ENCODE peak calls at places on chromosomes 13 and 19, in ten cellular contexts. D is AG04449; H is fibroblast of the aortic adventitia; L is CD4-positive, alpha-beta T cell; A is fibroblast of pulmonary artery; G is epithelial cell of esophagus; V is thoracic aorta; J is heart right ventricle; O is pancreas; Y is K562. U is an unnamed sample.

GRCh38 chr19:16871870-16872269 is 16.9 kb upstream of the F2RL3 start:
- DNase-seq in A (peak), V (no peak), O (no peak), Y (no peak), H (no peak), J (no peak), D (no peak), L (no peak), G (no peak), U (no peak)

GRCh38 chr13:70107498-70108271 is at the start of gene ATXN8OS:
- DNase-seq in Y (no peak), G (no peak), D (no peak), O (no peak), J (no peak), L (no peak), H (no peak), A (no peak), V (no peak), U (no peak)

GRCh38 chr13:80339841-80340642 is 884 bp downstream of the SPRY2 start:
- DNase-seq in G (peak), L (no peak), H (peak), O (peak), D (no peak), Y (peak), J (peak), A (peak), V (no peak), U (no peak)

GRCh38 chr19:33906578-33907335 is 110.1 kb downstream of the KCTD15 start:
- DNase-seq in Y (no peak), O (peak), H (peak), G (peak), D (no peak), J (peak), L (no peak), V (no peak), A (peak), U (no peak)

GRCh38 chr13:43238341-43239083 is 215.1 kb downstream of the DNAJC15 start:
- DNase-seq in D (no peak), J (no peak), V (no peak), Y (no peak), A (no peak), O (no peak), G (no peak), H (no peak), L (no peak), U (no peak)

GRCh38 chr13:109971006-109971744 is 184.8 kb upstream of the IRS2 start:
- DNase-seq in Y (no peak), J (peak), H (no peak), O (no peak), V (no peak), L (no peak), D (no peak), A (no peak), G (no peak), U (no peak)

GRCh38 chr19:29529646-29530548 is 4.1 kb downstream of the VSTM2B start:
- DNase-seq in L (no peak), H (no peak), Y (no peak), A (no peak), V (no peak), D (no peak), O (no peak), J (no peak), G (no peak), U (no peak)

GRCh38 chr19:38596057-38596981 is 21.4 kb downstream of the MAP4K1 start:
- DNase-seq in G (peak), Y (peak), A (no peak), L (no peak), D (no peak), V (no peak), O (peak), J (no peak), H (no peak), U (no peak)

GRCh38 chr19:33286899-33287298 is 15.4 kb downstream of the CEBPA start:
- DNase-seq in A (no peak), V (no peak), G (no peak), H (no peak), J (no peak), O (no peak), D (no peak), Y (no peak), L (no peak), U (no peak)

GRCh38 chr19:35315883-35316282 is 13.1 kb upstream of the CD22 start:
- DNase-seq in L (no peak), V (no peak), Y (no peak), J (no peak), A (no peak), H (no peak), D (no peak), O (no peak), G (no peak), U (no peak)

GRCh38 chr19:719081-719512 is 10.4 kb downstream of the PALM start:
- DNase-seq in A (peak), Y (peak), H (peak), V (no peak), O (no peak), J (peak), G (no peak), L (no peak), D (no peak), U (peak)

GRCh38 chr19:18737954-18738351 is 53.2 kb downstream of the COMP start:
- DNase-seq in A (no peak), O (peak), J (no peak), L (no peak), Y (no peak), V (no peak), D (no peak), G (no peak), H (no peak), U (no peak)

GRCh38 chr13:25608181-25608580 is 236.4 kb downstream of the ATP8A2 start:
- DNase-seq in V (no peak), D (no peak), O (no peak), L (no peak), Y (no peak), J (no peak), H (no peak), G (no peak), A (no peak), U (no peak)

GRCh38 chr19:47032171-47032811 is 12.7 kb downstream of the NPAS1 start:
- DNase-seq in G (peak), H (no peak), V (no peak), L (peak), O (peak), Y (peak), J (peak), A (no peak), D (no peak), U (no peak)

GRCh38 chr13:48437381-48437780 is 24.5 kb upstream of the LPAR6 start:
- DNase-seq in D (no peak), G (peak), L (no peak), H (peak), O (peak), J (peak), Y (no peak), V (no peak), A (peak), U (no peak)

GRCh38 chr19:32421589-32422361 is 16.2 kb downstream of the DPY19L3 start:
- DNase-seq in O (no peak), H (no peak), Y (peak), L (no peak), V (no peak), A (peak), J (no peak), G (no peak), D (no peak), U (no peak)

GRCh38 chr13:106384516-106384915 is 150.9 kb downstream of the EFNB2 start:
- DNase-seq in J (no peak), Y (no peak), L (no peak), A (no peak), V (no peak), G (no peak), O (no peak), D (no peak), H (no peak), U (no peak)

GRCh38 chr13:111017755-111018487 is 97.2 kb upstream of the ARHGEF7 start:
- DNase-seq in J (no peak), L (no peak), D (no peak), V (no peak), G (no peak), Y (no peak), O (no peak), A (no peak), H (no peak), U (no peak)

GRCh38 chr19:28319208-28319607 is 893.7 kb downstream of the UQCRFS1 start:
- DNase-seq in L (no peak), D (no peak), A (no peak), H (no peak), J (no peak), G (no peak), V (no peak), O (no peak), Y (no peak), U (no peak)

GRCh38 chr13:30585748-30586262 is 31.9 kb upstream of the USPL1 start:
- DNase-seq in G (peak), L (no peak), Y (peak), H (peak), V (no peak), A (peak), O (no peak), J (no peak), D (no peak), U (no peak)

GRCh38 chr13:78443839-78444238 is 159.5 kb downstream of the POU4F1 start:
- DNase-seq in Y (no peak), J (no peak), V (no peak), L (no peak), G (no peak), O (no peak), A (no peak), D (no peak), H (no peak), U (no peak)

GRCh38 chr13:31160857-31161582 is 684 bp downstream of the HSPH1 start:
- DNase-seq in Y (peak), O (peak), A (peak), J (peak), L (peak), G (peak), H (peak), D (no peak), V (peak), U (peak)

GRCh38 chr19:31591258-31591657 is 242.0 kb upstream of the TSHZ3 start:
- DNase-seq in J (no peak), D (no peak), A (no peak), G (no peak), O (no peak), L (no peak), Y (no peak), V (no peak), H (no peak), U (no peak)

GRCh38 chr19:43739419-43739818 is 15.3 kb downstream of the SMG9 start:
- DNase-seq in O (no peak), A (no peak), L (no peak), Y (no peak), G (no peak), V (no peak), D (no peak), H (no peak), J (no peak), U (no peak)

GRCh38 chr19:7368456-7368855 is 19.7 kb downstream of the ARHGEF18 start:
- DNase-seq in A (peak), J (no peak), O (no peak), L (no peak), V (no peak), G (no peak), H (no peak), Y (no peak), D (no peak), U (no peak)

GRCh38 chr13:74774252-74774651 is 640.0 kb upstream of the KLF12 start:
- DNase-seq in G (peak), Y (no peak), O (no peak), V (no peak), A (peak), H (peak), J (no peak), L (no peak), D (peak), U (no peak)

GRCh38 chr13:97982286-97982685 is 28.8 kb downstream of the IPO5 start:
- DNase-seq in A (peak), Y (no peak), O (no peak), D (no peak), G (no peak), J (no peak), L (no peak), H (peak), V (no peak), U (no peak)

GRCh38 chr13:52969373-52969772 is 59.2 kb upstream of the OLFM4 start:
- DNase-seq in V (no peak), Y (no peak), L (no peak), H (no peak), A (no peak), G (no peak), D (no peak), O (no peak), J (no peak), U (no peak)

GRCh38 chr13:24074687-24075086 is 85.8 kb upstream of the SPATA13 start:
- DNase-seq in V (no peak), H (peak), G (no peak), O (peak), L (no peak), A (peak), Y (no peak), J (no peak), D (no peak), U (no peak)

GRCh38 chr13:44967656-44968451 is 21.4 kb downstream of the NUFIP1 start:
- DNase-seq in O (no peak), D (no peak), H (peak), Y (no peak), L (no peak), V (no peak), J (no peak), G (no peak), A (peak), U (no peak)
- TF ChIP-seq CTCF in O (no peak), D (peak), H (peak), Y (no peak), L (no peak), V (no peak), J (no peak), G (peak), A (peak), U (peak)

DNA sequence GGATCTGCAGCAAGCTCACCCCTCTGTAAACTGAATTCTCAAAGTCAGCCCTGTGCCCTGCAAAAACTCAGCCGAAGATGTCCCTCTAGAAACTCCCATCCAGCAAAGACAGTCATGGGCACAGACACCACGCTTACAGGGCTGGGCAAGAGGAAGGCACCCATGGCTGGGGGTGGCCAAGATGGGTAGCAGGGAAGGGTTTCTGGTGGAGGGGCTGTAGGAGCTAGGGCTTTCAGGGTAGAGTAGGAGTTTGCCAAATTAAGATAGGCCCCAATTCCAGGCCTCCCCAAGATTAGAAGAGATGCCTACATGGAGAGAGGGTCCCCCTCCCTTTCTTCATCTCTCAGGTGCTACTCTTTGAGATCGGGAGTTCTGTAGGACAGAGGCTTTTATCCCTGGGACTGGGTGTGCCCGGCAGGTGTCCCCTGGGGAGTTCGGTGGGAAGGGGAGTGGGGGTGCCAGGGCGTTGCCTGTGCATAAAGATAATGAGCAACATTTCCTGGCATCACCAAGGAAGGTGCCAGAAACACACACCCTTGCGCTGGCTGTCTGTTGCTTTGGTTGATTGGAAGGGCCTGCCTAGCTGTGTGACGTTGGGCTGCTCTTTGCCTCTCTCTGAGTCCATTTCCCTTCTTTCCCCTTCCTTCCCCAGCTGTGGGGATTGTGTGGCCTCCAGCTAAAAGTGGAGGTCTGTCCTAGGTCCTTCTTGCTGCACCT is 9.4 kb downstream of the NRTN start:
- DNase-seq in Y (no peak), L (no peak), H (no peak), A (no peak), J (no peak), V (no peak), D (no peak), G (no peak), O (no peak), U (no peak)
- TF ChIP-seq CTCF in Y (no peak), L (no peak), H (no peak), A (no peak), J (no peak), V (no peak), D (no peak), G (no peak), O (no peak), U (no peak)

DNA sequence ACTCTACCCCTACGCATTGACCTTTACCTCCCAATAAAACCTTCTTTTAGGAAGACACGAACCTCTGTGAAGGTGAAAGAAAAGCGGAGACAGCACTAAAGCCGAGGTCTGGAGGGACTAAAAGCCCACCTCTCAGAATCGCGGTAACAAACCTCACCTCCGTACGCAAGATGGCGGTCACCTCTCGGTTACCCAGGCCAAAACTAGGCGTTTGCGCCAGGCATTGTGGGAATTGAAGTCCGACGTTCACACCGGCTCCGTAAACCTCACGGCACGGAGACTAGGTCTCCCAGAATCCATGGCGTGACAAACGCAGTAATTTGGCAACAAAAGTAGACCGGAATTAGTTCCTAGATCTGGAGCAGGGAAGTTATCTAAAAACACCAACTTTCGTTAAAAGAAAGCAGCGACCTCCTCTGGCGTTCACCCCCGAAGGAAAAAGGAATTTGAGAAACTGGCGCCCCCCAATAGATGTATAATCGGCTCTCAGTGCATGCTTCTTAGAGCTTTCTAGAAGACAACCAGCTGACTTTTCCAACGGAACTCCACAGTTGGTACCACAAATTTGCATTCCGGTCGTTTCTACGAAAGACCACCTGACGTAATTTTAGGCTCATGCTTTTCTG is at the start of gene N4BP2L2:
- DNase-seq in A (peak), J (peak), Y (peak), V (peak), D (peak), L (peak), H (peak), O (peak), G (peak), U (peak)
- TF ChIP-seq CTCF in A (peak), J (no peak), Y (peak), V (no peak), D (no peak), L (peak), H (peak), O (no peak), G (peak), U (peak)

DNA sequence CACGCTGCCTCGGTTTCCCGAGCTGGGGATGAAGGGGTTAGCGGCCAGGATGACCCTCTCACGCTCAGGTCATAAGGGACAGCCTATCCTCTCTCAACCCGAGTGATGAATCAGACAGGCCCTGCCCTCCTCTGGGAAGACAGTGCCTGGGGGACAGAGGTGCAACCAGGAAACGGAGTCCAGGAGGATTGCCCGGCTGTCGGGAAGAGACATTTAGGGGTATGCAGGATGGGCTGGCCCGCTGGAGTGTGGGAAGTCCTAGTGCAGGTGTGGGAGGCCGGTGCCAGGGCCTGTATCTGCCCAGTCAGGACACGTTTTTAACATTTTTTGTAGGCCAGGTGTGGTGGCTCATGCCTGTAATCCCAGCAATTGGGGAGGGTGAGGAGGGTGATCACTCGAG is 8.3 kb downstream of the LSM7 start:
- DNase-seq in G (peak), J (no peak), A (no peak), D (no peak), L (no peak), H (no peak), O (no peak), V (no peak), Y (no peak), U (no peak)
- TF ChIP-seq CTCF in G (no peak), J (no peak), A (no peak), D (no peak), L (no peak), H (no peak), O (no peak), V (no peak), Y (no peak), U (no peak)

GRCh38 chr13:87669379-87669978 is 1.7 kb upstream of the SLITRK5 start:
- DNase-seq in O (no peak), D (no peak), V (no peak), J (no peak), A (peak), L (no peak), H (peak), G (peak), Y (no peak), U (no peak)
- TF ChIP-seq CTCF in O (no peak), D (no peak), V (no peak), J (peak), A (peak), L (no peak), H (peak), G (peak), Y (no peak), U (peak)

DNA sequence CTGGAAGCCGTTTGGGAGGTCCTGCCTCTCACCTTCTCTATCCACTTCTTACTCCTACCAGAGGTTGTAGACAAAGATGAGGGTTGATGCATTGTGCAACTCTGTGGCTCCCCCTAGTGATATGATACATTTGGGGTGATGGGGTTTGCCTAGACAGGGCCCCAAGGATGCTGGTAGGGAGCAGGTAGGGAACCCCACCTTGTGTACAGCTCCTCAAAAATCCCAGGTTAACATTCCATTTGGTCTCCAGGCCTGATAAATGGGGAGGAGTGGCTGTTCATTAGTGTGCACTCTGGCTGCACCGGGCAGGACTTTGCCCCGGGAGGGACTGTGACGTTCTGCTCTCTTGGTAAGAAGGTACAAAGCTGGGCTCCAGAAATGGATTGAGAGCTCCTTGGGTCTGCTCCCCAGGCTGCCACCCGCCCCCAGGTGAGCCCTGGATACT is 19.2 kb downstream of the SIGLEC8 start:
- DNase-seq in J (no peak), Y (no peak), V (no peak), A (peak), H (no peak), D (no peak), O (no peak), L (no peak), G (peak), U (no peak)
- TF ChIP-seq CTCF in J (peak), Y (peak), V (no peak), A (peak), H (peak), D (peak), O (no peak), L (peak), G (peak), U (peak)